ENCODE peak calls at places on chromosomes 16 and 17, in eight cellular contexts. O, P, K, H, L, G, S and W are unnamed samples.

GRCh38 chr17:39553326-39553945 is 54.3 kb downstream of the NEUROD2 start:
- DNase-seq in O (no peak), P (no peak), K (no peak), H (no peak), L (no peak), G (no peak), S (peak), W (no peak)

GRCh38 chr16:4911831-4912422 is 25.0 kb downstream of the PPL start:
- DNase-seq in O (no peak), P (no peak), K (no peak), H (no peak), L (no peak), G (no peak), S (peak), W (no peak)

GRCh38 chr16:53357208-53357586 is 77.1 kb upstream of the RBL2 start:
- DNase-seq in O (no peak), P (no peak), K (no peak), H (no peak), L (no peak), G (no peak), S (no peak), W (no peak)

GRCh38 chr17:14211778-14212177 is 24.9 kb downstream of the CDRT15 start:
- DNase-seq in O (no peak), P (no peak), K (no peak), H (peak), L (no peak), G (peak), S (no peak), W (no peak)

GRCh38 chr16:57531635-57532220 is 4.6 kb downstream of the CCDC102A start:
- DNase-seq in O (no peak), P (no peak), K (no peak), H (no peak), L (no peak), G (no peak), S (no peak), W (no peak)

GRCh38 chr17:76937238-76937637 is 69.0 kb downstream of the MGAT5B start:
- DNase-seq in O (no peak), P (no peak), K (no peak), H (no peak), L (no peak), G (no peak), S (no peak), W (no peak)

GRCh38 chr17:44071198-44071520 is 624 bp downstream of the G6PC3 start:
- DNase-seq in O (no peak), P (no peak), K (no peak), H (no peak), L (no peak), G (no peak), S (peak), W (no peak)

GRCh38 chr16:31182391-31182790 is 2.5 kb downstream of the FUS start:
- DNase-seq in O (no peak), P (no peak), K (no peak), H (no peak), L (no peak), G (no peak), S (no peak), W (no peak)

GRCh38 chr17:7884581-7885356 is 3.8 kb upstream of the CHD3 start:
- DNase-seq in O (no peak), P (no peak), K (no peak), H (peak), L (no peak), G (peak), S (no peak), W (no peak)

GRCh38 chr17:8849311-8850041 is 18.0 kb downstream of the PIK3R6 start:
- DNase-seq in O (no peak), P (no peak), K (no peak), H (no peak), L (no peak), G (no peak), S (no peak), W (no peak)

GRCh38 chr17:40448639-40449261 is 5.5 kb downstream of the IGFBP4 start:
- DNase-seq in O (no peak), P (peak), K (no peak), H (no peak), L (no peak), G (no peak), S (peak), W (no peak)

GRCh38 chr16:89330177-89330856 is 112.8 kb downstream of the ZNF778 start:
- DNase-seq in O (no peak), P (peak), K (no peak), H (no peak), L (no peak), G (no peak), S (peak), W (no peak)

GRCh38 chr17:9935408-9935807 is 30.3 kb upstream of the RCVRN start:
- DNase-seq in O (no peak), P (no peak), K (no peak), H (no peak), L (no peak), G (no peak), S (no peak), W (no peak)

GRCh38 chr17:75845933-75846700 is 1.9 kb upstream of the UNC13D start:
- DNase-seq in O (no peak), P (no peak), K (no peak), H (no peak), L (no peak), G (no peak), S (no peak), W (no peak)
- TF ChIP-seq CTCF in O (no peak), P (no peak), K (no peak), H (no peak), L (no peak), G (no peak), S (no peak), W (no peak)

GRCh38 chr17:78448356-78448993 is 70.0 kb downstream of the PGS1 start:
- DNase-seq in O (no peak), P (no peak), K (no peak), H (no peak), L (no peak), G (no peak), S (no peak), W (no peak)
- TF ChIP-seq CTCF in O (no peak), P (no peak), K (peak), H (no peak), L (peak), G (peak), S (no peak), W (peak)

DNA sequence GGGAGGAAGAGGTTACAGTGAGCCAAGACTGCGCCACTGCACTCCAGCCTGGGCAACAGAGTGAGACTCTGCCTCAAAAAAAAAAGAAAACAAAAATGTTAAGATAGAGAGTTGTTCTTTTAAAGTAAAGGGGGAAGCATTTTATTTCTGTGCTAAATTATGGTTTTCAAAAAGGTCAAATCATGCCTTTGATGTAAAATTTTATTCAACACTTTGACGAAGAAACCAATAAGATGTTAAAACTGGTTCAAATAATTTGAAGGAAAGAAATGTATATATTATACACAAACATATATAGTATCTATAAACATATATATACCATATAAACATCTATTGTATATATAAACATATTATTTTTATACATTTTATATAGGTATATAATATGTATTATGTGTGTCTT is 43.4 kb upstream of the RPH3AL start:
- DNase-seq in O (no peak), P (no peak), K (no peak), H (no peak), L (no peak), G (no peak), S (no peak), W (no peak)
- TF ChIP-seq CTCF in O (no peak), P (no peak), K (no peak), H (no peak), L (no peak), G (no peak), S (no peak), W (no peak)

DNA sequence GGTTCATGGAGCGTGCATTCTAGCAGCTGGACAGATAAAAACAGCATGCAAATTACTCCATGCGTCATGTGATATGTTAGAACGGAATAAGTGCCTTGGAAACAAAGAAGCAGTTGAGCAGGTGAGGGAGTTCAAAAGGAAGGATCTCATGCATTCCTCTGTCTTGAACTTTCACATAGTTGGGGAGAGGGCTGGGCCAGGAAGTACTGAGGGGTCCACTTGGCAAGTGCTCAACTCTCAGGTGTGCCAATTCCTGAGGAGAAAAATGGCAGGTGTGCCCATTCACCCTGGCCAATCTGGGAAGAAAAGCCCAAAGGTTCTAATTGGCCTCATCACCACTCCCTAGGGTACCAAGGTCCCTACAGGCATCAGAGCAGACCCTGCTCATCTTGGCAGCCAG is 67.7 kb downstream of the CES1 start:
- DNase-seq in O (no peak), P (no peak), K (no peak), H (no peak), L (no peak), G (no peak), S (no peak), W (no peak)
- TF ChIP-seq CTCF in O (no peak), P (no peak), K (no peak), H (no peak), L (no peak), G (no peak), S (no peak), W (no peak)

GRCh38 chr17:74785096-74785980 is 9.2 kb upstream of the NAT9 start:
- DNase-seq in O (no peak), P (no peak), K (no peak), H (no peak), L (no peak), G (no peak), S (no peak), W (no peak)
- TF ChIP-seq CTCF in O (no peak), P (no peak), K (peak), H (no peak), L (no peak), G (no peak), S (peak), W (no peak)

GRCh38 chr17:57895382-57896060 is 45.7 kb upstream of the MRPS23 start:
- DNase-seq in O (no peak), P (peak), K (no peak), H (no peak), L (no peak), G (no peak), S (no peak), W (no peak)

GRCh38 chr17:57894848-57895247 is 45.0 kb upstream of the MRPS23 start:
- DNase-seq in O (no peak), P (no peak), K (no peak), H (no peak), L (no peak), G (no peak), S (no peak), W (no peak)

GRCh38 chr17:57890857-57891232 is 41.0 kb upstream of the MRPS23 start:
- DNase-seq in O (no peak), P (no peak), K (no peak), H (no peak), L (no peak), G (no peak), S (no peak), W (no peak)

GRCh38 chr17:57892146-57892819 is 42.4 kb upstream of the MRPS23 start:
- DNase-seq in O (no peak), P (peak), K (peak), H (peak), L (peak), G (peak), S (peak), W (no peak)

GRCh38 chr17:57892820-57893595 is 43.2 kb upstream of the MRPS23 start:
- DNase-seq in O (peak), P (peak), K (peak), H (peak), L (no peak), G (no peak), S (peak), W (peak)
- TF ChIP-seq CTCF in O (no peak), P (no peak), K (no peak), H (no peak), L (no peak), G (no peak), S (no peak), W (no peak)

GRCh38 chr16:23348579-23349469 is 46.7 kb downstream of the SCNN1B start:
- DNase-seq in O (no peak), P (peak), K (no peak), H (no peak), L (no peak), G (no peak), S (no peak), W (no peak)
- TF ChIP-seq CTCF in O (no peak), P (no peak), K (no peak), H (peak), L (peak), G (no peak), S (no peak), W (peak)

DNA sequence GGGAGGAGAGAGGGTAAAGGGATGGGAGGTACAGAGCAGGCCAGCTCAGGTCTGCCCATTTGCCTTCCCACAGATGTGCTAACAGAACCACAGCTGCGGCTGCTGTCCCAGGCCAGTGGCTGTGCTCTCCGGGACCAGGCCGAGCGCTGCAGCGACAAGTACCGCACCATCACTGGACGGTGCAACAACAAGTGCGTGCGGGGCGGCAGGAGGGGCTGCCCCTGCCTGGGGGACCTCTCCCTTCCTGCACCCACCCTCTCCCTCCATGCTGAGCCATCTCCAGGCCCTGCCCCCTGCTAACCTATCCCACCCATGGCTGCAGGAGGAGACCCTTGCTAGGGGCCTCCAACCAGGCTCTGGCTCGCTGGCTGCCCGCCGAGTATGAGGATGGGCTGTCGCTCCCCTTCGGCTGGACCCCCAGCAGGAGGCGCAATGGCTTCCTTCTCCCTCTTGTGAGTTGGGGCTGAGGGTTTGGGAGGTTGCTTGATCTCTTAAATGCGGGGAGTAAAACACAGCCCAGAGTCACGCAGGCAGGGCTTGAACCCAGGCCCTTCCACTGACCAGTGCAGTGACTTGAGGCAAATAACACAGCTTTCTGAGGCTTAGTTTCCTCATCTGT is 1.2 kb downstream of the EPX start:
- DNase-seq in O (no peak), P (no peak), K (no peak), H (no peak), L (no peak), G (no peak), S (no peak), W (no peak)
- TF ChIP-seq CTCF in O (no peak), P (no peak), K (no peak), H (no peak), L (no peak), G (peak), S (no peak), W (peak)